ENCODE peak calls at places on chromosomes 12 and 14, in ten cellular contexts. One of them, this sample, is unnamed.

GRCh38 chr14:90628825-90629224 is 187.4 kb downstream of the TTC7B start:
- DNase-seq in esophagus squamous epithelium: no peak
- DNase-seq in HuH-7.5: no peak
- DNase-seq in GM04504: no peak
- DNase-seq in NCI-H774: no peak
- DNase-seq in nucleus accumbens: no peak
- DNase-seq in Calu3: no peak
- DNase-seq in stimulated activated CD4-positive, alpha-beta T cell treated with anti-CD3 and anti-CD28 coated beads, Interleukin-15, amount 100 ng/mL, for 1 hour: no peak
- DNase-seq in dermis blood vessel endothelial cell: no peak
- DNase-seq in GM20000: no peak
- DNase-seq in this sample: no peak

GRCh38 chr12:117863004-117863709 is 105.6 kb downstream of the KSR2 start:
- DNase-seq in esophagus squamous epithelium: no peak
- DNase-seq in HuH-7.5: no peak
- DNase-seq in GM04504: peak; percentile 71
- DNase-seq in NCI-H774: no peak
- DNase-seq in nucleus accumbens: no peak
- DNase-seq in Calu3: no peak
- DNase-seq in stimulated activated CD4-positive, alpha-beta T cell treated with anti-CD3 and anti-CD28 coated beads, Interleukin-15, amount 100 ng/mL, for 1 hour: no peak
- DNase-seq in dermis blood vessel endothelial cell: no peak
- DNase-seq in GM20000: no peak
- DNase-seq in this sample: no peak

GRCh38 chr14:89137514-89138163 is 279.4 kb downstream of the FOXN3 start:
- DNase-seq in esophagus squamous epithelium: peak; percentile 2
- DNase-seq in HuH-7.5: no peak
- DNase-seq in GM04504: peak; percentile 92
- DNase-seq in NCI-H774: no peak
- DNase-seq in nucleus accumbens: no peak
- DNase-seq in Calu3: peak; percentile 92
- DNase-seq in stimulated activated CD4-positive, alpha-beta T cell treated with anti-CD3 and anti-CD28 coated beads, Interleukin-15, amount 100 ng/mL, for 1 hour: no peak
- DNase-seq in dermis blood vessel endothelial cell: peak; percentile 79
- DNase-seq in GM20000: no peak
- DNase-seq in this sample: no peak

GRCh38 chr12:67650528-67651379 is 2.2 kb downstream of the DYRK2 start:
- DNase-seq in esophagus squamous epithelium: no peak
- DNase-seq in HuH-7.5: no peak
- DNase-seq in GM04504: no peak
- DNase-seq in NCI-H774: no peak
- DNase-seq in nucleus accumbens: peak; percentile 41
- DNase-seq in Calu3: no peak
- DNase-seq in stimulated activated CD4-positive, alpha-beta T cell treated with anti-CD3 and anti-CD28 coated beads, Interleukin-15, amount 100 ng/mL, for 1 hour: no peak
- DNase-seq in dermis blood vessel endothelial cell: peak; percentile 3
- DNase-seq in GM20000: peak; percentile 55
- DNase-seq in this sample: no peak

GRCh38 chr12:19739195-19739776 is 300.0 kb downstream of the AEBP2 start:
- DNase-seq in esophagus squamous epithelium: no peak
- DNase-seq in HuH-7.5: peak; percentile 58
- DNase-seq in GM04504: peak; percentile 42
- DNase-seq in NCI-H774: peak; percentile 33
- DNase-seq in nucleus accumbens: no peak
- DNase-seq in Calu3: peak; percentile 51
- DNase-seq in stimulated activated CD4-positive, alpha-beta T cell treated with anti-CD3 and anti-CD28 coated beads, Interleukin-15, amount 100 ng/mL, for 1 hour: no peak
- DNase-seq in dermis blood vessel endothelial cell: peak; percentile 90
- DNase-seq in GM20000: peak; percentile 36
- DNase-seq in this sample: peak; percentile 25

GRCh38 chr14:71773900-71774481 is 158.2 kb upstream of the RGS6 start:
- DNase-seq in esophagus squamous epithelium: no peak
- DNase-seq in HuH-7.5: no peak
- DNase-seq in GM04504: no peak
- DNase-seq in NCI-H774: no peak
- DNase-seq in nucleus accumbens: no peak
- DNase-seq in Calu3: no peak
- DNase-seq in stimulated activated CD4-positive, alpha-beta T cell treated with anti-CD3 and anti-CD28 coated beads, Interleukin-15, amount 100 ng/mL, for 1 hour: no peak
- DNase-seq in dermis blood vessel endothelial cell: no peak
- DNase-seq in GM20000: no peak
- DNase-seq in this sample: no peak

GRCh38 chr14:28116716-28117115 is 649.9 kb upstream of the FOXG1 start:
- DNase-seq in esophagus squamous epithelium: no peak
- DNase-seq in HuH-7.5: no peak
- DNase-seq in GM04504: no peak
- DNase-seq in NCI-H774: no peak
- DNase-seq in nucleus accumbens: no peak
- DNase-seq in Calu3: no peak
- DNase-seq in stimulated activated CD4-positive, alpha-beta T cell treated with anti-CD3 and anti-CD28 coated beads, Interleukin-15, amount 100 ng/mL, for 1 hour: no peak
- DNase-seq in dermis blood vessel endothelial cell: no peak
- DNase-seq in GM20000: no peak
- DNase-seq in this sample: no peak

GRCh38 chr12:127450822-127451221 is 816.1 kb upstream of the TMEM132C start:
- DNase-seq in esophagus squamous epithelium: no peak
- DNase-seq in HuH-7.5: no peak
- DNase-seq in GM04504: no peak
- DNase-seq in NCI-H774: no peak
- DNase-seq in nucleus accumbens: no peak
- DNase-seq in Calu3: no peak
- DNase-seq in stimulated activated CD4-positive, alpha-beta T cell treated with anti-CD3 and anti-CD28 coated beads, Interleukin-15, amount 100 ng/mL, for 1 hour: no peak
- DNase-seq in dermis blood vessel endothelial cell: no peak
- DNase-seq in GM20000: no peak
- DNase-seq in this sample: no peak

GRCh38 chr12:88310069-88310468 is 168.0 kb downstream of the TMTC3 start:
- DNase-seq in esophagus squamous epithelium: no peak
- DNase-seq in HuH-7.5: no peak
- DNase-seq in GM04504: peak; percentile 70
- DNase-seq in NCI-H774: no peak
- DNase-seq in nucleus accumbens: no peak
- DNase-seq in Calu3: no peak
- DNase-seq in stimulated activated CD4-positive, alpha-beta T cell treated with anti-CD3 and anti-CD28 coated beads, Interleukin-15, amount 100 ng/mL, for 1 hour: no peak
- DNase-seq in dermis blood vessel endothelial cell: peak; percentile 25
- DNase-seq in GM20000: no peak
- DNase-seq in this sample: no peak

GRCh38 chr14:35420036-35420811 is 15.7 kb upstream of the NFKBIA start:
- DNase-seq in esophagus squamous epithelium: no peak
- DNase-seq in HuH-7.5: no peak
- DNase-seq in GM04504: peak; percentile 55
- DNase-seq in NCI-H774: no peak
- DNase-seq in nucleus accumbens: no peak
- DNase-seq in Calu3: no peak
- DNase-seq in stimulated activated CD4-positive, alpha-beta T cell treated with anti-CD3 and anti-CD28 coated beads, Interleukin-15, amount 100 ng/mL, for 1 hour: no peak
- DNase-seq in dermis blood vessel endothelial cell: no peak
- DNase-seq in GM20000: no peak
- DNase-seq in this sample: no peak

GRCh38 chr14:64628940-64629403 is 75.3 kb upstream of the PLEKHG3 start:
- DNase-seq in esophagus squamous epithelium: no peak
- DNase-seq in HuH-7.5: no peak
- DNase-seq in GM04504: peak; percentile 93
- DNase-seq in NCI-H774: no peak
- DNase-seq in nucleus accumbens: peak; percentile 24
- DNase-seq in Calu3: no peak
- DNase-seq in stimulated activated CD4-positive, alpha-beta T cell treated with anti-CD3 and anti-CD28 coated beads, Interleukin-15, amount 100 ng/mL, for 1 hour: no peak
- DNase-seq in dermis blood vessel endothelial cell: no peak
- DNase-seq in GM20000: no peak
- DNase-seq in this sample: no peak

GRCh38 chr12:56629459-56630179 is 507 bp downstream of the BAZ2A start:
- DNase-seq in esophagus squamous epithelium: no peak
- DNase-seq in HuH-7.5: peak; percentile 57
- DNase-seq in GM04504: no peak
- DNase-seq in NCI-H774: no peak
- DNase-seq in nucleus accumbens: peak; percentile 44
- DNase-seq in Calu3: peak; percentile 26
- DNase-seq in stimulated activated CD4-positive, alpha-beta T cell treated with anti-CD3 and anti-CD28 coated beads, Interleukin-15, amount 100 ng/mL, for 1 hour: peak; percentile 44
- DNase-seq in dermis blood vessel endothelial cell: peak; percentile 24
- DNase-seq in GM20000: peak; percentile 53
- DNase-seq in this sample: no peak

GRCh38 chr14:77305696-77306095 is 15.0 kb downstream of the POMT2 start:
- DNase-seq in esophagus squamous epithelium: no peak
- DNase-seq in HuH-7.5: no peak
- DNase-seq in GM04504: no peak
- DNase-seq in NCI-H774: no peak
- DNase-seq in nucleus accumbens: peak; percentile 22
- DNase-seq in Calu3: no peak
- DNase-seq in stimulated activated CD4-positive, alpha-beta T cell treated with anti-CD3 and anti-CD28 coated beads, Interleukin-15, amount 100 ng/mL, for 1 hour: no peak
- DNase-seq in dermis blood vessel endothelial cell: no peak
- DNase-seq in GM20000: no peak
- DNase-seq in this sample: no peak

GRCh38 chr12:77082021-77082420 is 16.7 kb upstream of the E2F7 start:
- DNase-seq in esophagus squamous epithelium: no peak
- DNase-seq in HuH-7.5: no peak
- DNase-seq in GM04504: no peak
- DNase-seq in NCI-H774: no peak
- DNase-seq in nucleus accumbens: no peak
- DNase-seq in Calu3: no peak
- DNase-seq in stimulated activated CD4-positive, alpha-beta T cell treated with anti-CD3 and anti-CD28 coated beads, Interleukin-15, amount 100 ng/mL, for 1 hour: no peak
- DNase-seq in dermis blood vessel endothelial cell: no peak
- DNase-seq in GM20000: no peak
- DNase-seq in this sample: no peak

GRCh38 chr14:68358978-68359861 is 433.6 kb downstream of the ZFP36L1 start:
- DNase-seq in esophagus squamous epithelium: no peak
- DNase-seq in HuH-7.5: no peak
- DNase-seq in GM04504: no peak
- DNase-seq in NCI-H774: no peak
- DNase-seq in nucleus accumbens: no peak
- DNase-seq in Calu3: no peak
- DNase-seq in stimulated activated CD4-positive, alpha-beta T cell treated with anti-CD3 and anti-CD28 coated beads, Interleukin-15, amount 100 ng/mL, for 1 hour: no peak
- DNase-seq in dermis blood vessel endothelial cell: no peak
- DNase-seq in GM20000: no peak
- DNase-seq in this sample: no peak

GRCh38 chr12:57896437-57897201 is 44.7 kb upstream of the ATP23 start:
- DNase-seq in esophagus squamous epithelium: no peak
- DNase-seq in HuH-7.5: peak; percentile 60
- DNase-seq in GM04504: no peak
- DNase-seq in NCI-H774: peak; percentile 66
- DNase-seq in nucleus accumbens: peak; percentile 81
- DNase-seq in Calu3: peak; percentile 53
- DNase-seq in stimulated activated CD4-positive, alpha-beta T cell treated with anti-CD3 and anti-CD28 coated beads, Interleukin-15, amount 100 ng/mL, for 1 hour: peak; percentile 10
- DNase-seq in dermis blood vessel endothelial cell: peak; percentile 65
- DNase-seq in GM20000: no peak
- DNase-seq in this sample: no peak

GRCh38 chr12:65522956-65523857 is 244.7 kb downstream of the MSRB3 start:
- DNase-seq in esophagus squamous epithelium: no peak
- DNase-seq in HuH-7.5: no peak
- DNase-seq in GM04504: no peak
- DNase-seq in NCI-H774: no peak
- DNase-seq in nucleus accumbens: no peak
- DNase-seq in Calu3: no peak
- DNase-seq in stimulated activated CD4-positive, alpha-beta T cell treated with anti-CD3 and anti-CD28 coated beads, Interleukin-15, amount 100 ng/mL, for 1 hour: no peak
- DNase-seq in dermis blood vessel endothelial cell: peak; percentile 76
- DNase-seq in GM20000: no peak
- DNase-seq in this sample: no peak

GRCh38 chr12:26122681-26123481 is 2.0 kb downstream of the BHLHE41 start:
- DNase-seq in esophagus squamous epithelium: no peak
- DNase-seq in HuH-7.5: peak; percentile 69
- DNase-seq in GM04504: no peak
- DNase-seq in NCI-H774: peak; percentile 43
- DNase-seq in nucleus accumbens: peak; percentile 73
- DNase-seq in Calu3: peak; percentile 63
- DNase-seq in stimulated activated CD4-positive, alpha-beta T cell treated with anti-CD3 and anti-CD28 coated beads, Interleukin-15, amount 100 ng/mL, for 1 hour: no peak
- DNase-seq in dermis blood vessel endothelial cell: peak; percentile 67
- DNase-seq in GM20000: peak; percentile 71
- DNase-seq in this sample: no peak

GRCh38 chr12:79174656-79175055 is 310.1 kb downstream of the SYT1 start:
- DNase-seq in esophagus squamous epithelium: no peak
- DNase-seq in HuH-7.5: no peak
- DNase-seq in GM04504: peak; percentile 20
- DNase-seq in NCI-H774: no peak
- DNase-seq in nucleus accumbens: no peak
- DNase-seq in Calu3: peak; percentile 20
- DNase-seq in stimulated activated CD4-positive, alpha-beta T cell treated with anti-CD3 and anti-CD28 coated beads, Interleukin-15, amount 100 ng/mL, for 1 hour: no peak
- DNase-seq in dermis blood vessel endothelial cell: peak; percentile 87
- DNase-seq in GM20000: no peak
- DNase-seq in this sample: no peak

GRCh38 chr12:57765003-57765697 is 1.7 kb downstream of the CYP27B1 start:
- DNase-seq in esophagus squamous epithelium: no peak
- DNase-seq in HuH-7.5: no peak
- DNase-seq in GM04504: no peak
- DNase-seq in NCI-H774: no peak
- DNase-seq in nucleus accumbens: no peak
- DNase-seq in Calu3: peak; percentile 68
- DNase-seq in stimulated activated CD4-positive, alpha-beta T cell treated with anti-CD3 and anti-CD28 coated beads, Interleukin-15, amount 100 ng/mL, for 1 hour: no peak
- DNase-seq in dermis blood vessel endothelial cell: peak; percentile 55
- DNase-seq in GM20000: peak; percentile 67
- DNase-seq in this sample: no peak

GRCh38 chr14:31229638-31230229 is 22.1 kb upstream of the HECTD1 start:
- DNase-seq in esophagus squamous epithelium: peak; percentile 12
- DNase-seq in HuH-7.5: peak; percentile 99
- DNase-seq in GM04504: peak; percentile 89
- DNase-seq in NCI-H774: peak; percentile 80
- DNase-seq in nucleus accumbens: no peak
- DNase-seq in Calu3: peak; percentile 81
- DNase-seq in stimulated activated CD4-positive, alpha-beta T cell treated with anti-CD3 and anti-CD28 coated beads, Interleukin-15, amount 100 ng/mL, for 1 hour: no peak
- DNase-seq in dermis blood vessel endothelial cell: no peak
- DNase-seq in GM20000: no peak
- DNase-seq in this sample: no peak

GRCh38 chr12:110923192-110923591 is 2.8 kb upstream of the MYL2 start:
- DNase-seq in esophagus squamous epithelium: no peak
- DNase-seq in HuH-7.5: no peak
- DNase-seq in GM04504: no peak
- DNase-seq in NCI-H774: no peak
- DNase-seq in nucleus accumbens: no peak
- DNase-seq in Calu3: no peak
- DNase-seq in stimulated activated CD4-positive, alpha-beta T cell treated with anti-CD3 and anti-CD28 coated beads, Interleukin-15, amount 100 ng/mL, for 1 hour: no peak
- DNase-seq in dermis blood vessel endothelial cell: no peak
- DNase-seq in GM20000: no peak
- DNase-seq in this sample: no peak

GRCh38 chr12:108594-108993 is 42.0 kb downstream of the IQSEC3 start:
- DNase-seq in esophagus squamous epithelium: no peak
- DNase-seq in HuH-7.5: no peak
- DNase-seq in GM04504: no peak
- DNase-seq in NCI-H774: peak; percentile 24
- DNase-seq in nucleus accumbens: peak; percentile 7
- DNase-seq in Calu3: peak; percentile 19
- DNase-seq in stimulated activated CD4-positive, alpha-beta T cell treated with anti-CD3 and anti-CD28 coated beads, Interleukin-15, amount 100 ng/mL, for 1 hour: no peak
- DNase-seq in dermis blood vessel endothelial cell: no peak
- DNase-seq in GM20000: no peak
- DNase-seq in this sample: no peak

GRCh38 chr14:69346710-69347109 is 51.4 kb downstream of the ERH start:
- DNase-seq in esophagus squamous epithelium: no peak
- DNase-seq in HuH-7.5: peak; percentile 63
- DNase-seq in GM04504: no peak
- DNase-seq in NCI-H774: no peak
- DNase-seq in nucleus accumbens: no peak
- DNase-seq in Calu3: peak; percentile 70
- DNase-seq in stimulated activated CD4-positive, alpha-beta T cell treated with anti-CD3 and anti-CD28 coated beads, Interleukin-15, amount 100 ng/mL, for 1 hour: no peak
- DNase-seq in dermis blood vessel endothelial cell: peak; percentile 59
- DNase-seq in GM20000: peak; percentile 42
- DNase-seq in this sample: no peak

GRCh38 chr14:39302124-39302810 is 68.6 kb downstream of the MIA2 start:
- DNase-seq in esophagus squamous epithelium: no peak
- DNase-seq in HuH-7.5: no peak
- DNase-seq in GM04504: no peak
- DNase-seq in NCI-H774: no peak
- DNase-seq in nucleus accumbens: no peak
- DNase-seq in Calu3: no peak
- DNase-seq in stimulated activated CD4-positive, alpha-beta T cell treated with anti-CD3 and anti-CD28 coated beads, Interleukin-15, amount 100 ng/mL, for 1 hour: no peak
- DNase-seq in dermis blood vessel endothelial cell: peak; percentile 48
- DNase-seq in GM20000: no peak
- DNase-seq in this sample: no peak

GRCh38 chr12:32568241-32568640 is 110.9 kb upstream of the DNM1L start:
- DNase-seq in esophagus squamous epithelium: no peak
- DNase-seq in HuH-7.5: no peak
- DNase-seq in GM04504: peak; percentile 78
- DNase-seq in NCI-H774: no peak
- DNase-seq in nucleus accumbens: no peak
- DNase-seq in Calu3: no peak
- DNase-seq in stimulated activated CD4-positive, alpha-beta T cell treated with anti-CD3 and anti-CD28 coated beads, Interleukin-15, amount 100 ng/mL, for 1 hour: no peak
- DNase-seq in dermis blood vessel endothelial cell: peak; percentile 91
- DNase-seq in GM20000: no peak
- DNase-seq in this sample: no peak

GRCh38 chr14:98733536-98733935 is 538.5 kb downstream of the BCL11B start:
- DNase-seq in esophagus squamous epithelium: no peak
- DNase-seq in HuH-7.5: no peak
- DNase-seq in GM04504: no peak
- DNase-seq in NCI-H774: no peak
- DNase-seq in nucleus accumbens: no peak
- DNase-seq in Calu3: no peak
- DNase-seq in stimulated activated CD4-positive, alpha-beta T cell treated with anti-CD3 and anti-CD28 coated beads, Interleukin-15, amount 100 ng/mL, for 1 hour: no peak
- DNase-seq in dermis blood vessel endothelial cell: no peak
- DNase-seq in GM20000: no peak
- DNase-seq in this sample: no peak

GRCh38 chr12:22037952-22038351 is 8.1 kb upstream of the CMAS start:
- DNase-seq in esophagus squamous epithelium: no peak
- DNase-seq in HuH-7.5: no peak
- DNase-seq in GM04504: no peak
- DNase-seq in NCI-H774: no peak
- DNase-seq in nucleus accumbens: no peak
- DNase-seq in Calu3: no peak
- DNase-seq in stimulated activated CD4-positive, alpha-beta T cell treated with anti-CD3 and anti-CD28 coated beads, Interleukin-15, amount 100 ng/mL, for 1 hour: no peak
- DNase-seq in dermis blood vessel endothelial cell: no peak
- DNase-seq in GM20000: no peak
- DNase-seq in this sample: no peak